ENCODE peak calls at places on chromosomes 13 and 19, in seven cellular contexts. B is fibroblast of lung, Z is NT2/D1, L is thoracic aorta, M is transverse colon, V is right lobe of liver, G is stomach. Y is an unnamed sample.

GRCh38 chr19:11617207-11618062 is 20.2 kb downstream of the ZNF627 start:
- DNase-seq in L (no peak), M (no peak), Z (no peak), B (peak; percentile 16), V (no peak), G (no peak), Y (no peak)

GRCh38 chr19:38559428-38560401 is 58.0 kb downstream of the MAP4K1 start:
- DNase-seq in L (no peak), V (no peak), G (no peak), B (no peak), M (no peak), Z (no peak), Y (no peak)

GRCh38 chr19:50818859-50819472 is 4.6 kb downstream of the KLK1 start:
- DNase-seq in V (no peak), M (no peak), L (no peak), Z (no peak), G (no peak), B (no peak), Y (no peak)

GRCh38 chr13:40193290-40194203 is 472.9 kb downstream of the FOXO1 start:
- DNase-seq in G (no peak), V (no peak), B (peak; percentile 37), L (peak; percentile 40), Z (no peak), M (no peak), Y (no peak)

GRCh38 chr19:3788991-3789778 is 3.0 kb upstream of the MATK start:
- DNase-seq in V (no peak), G (no peak), B (no peak), Z (no peak), L (no peak), M (no peak), Y (no peak)

GRCh38 chr19:55165952-55166529 is 372 bp downstream of the DNAAF3 start:
- DNase-seq in M (peak; percentile 68), L (no peak), V (no peak), B (peak; percentile 78), Z (peak; percentile 85), G (peak; percentile 72), Y (peak; percentile 82)

GRCh38 chr19:51364200-51365106 is 1.7 kb downstream of the ETFB start:
- DNase-seq in B (no peak), L (no peak), V (no peak), G (no peak), Z (no peak), M (no peak), Y (no peak)

GRCh38 chr13:97573011-97573410 is 139.0 kb downstream of the RAP2A start:
- DNase-seq in G (no peak), M (no peak), L (no peak), B (no peak), Z (no peak), V (no peak), Y (no peak)

GRCh38 chr19:38039966-38040365 is 133.0 kb downstream of the SIPA1L3 start:
- DNase-seq in L (no peak), M (no peak), Z (no peak), V (no peak), G (no peak), B (peak; percentile 75), Y (no peak)

GRCh38 chr13:50203256-50204083 is 188.2 kb downstream of the KCNRG start:
- DNase-seq in B (peak; percentile 48), M (no peak), Z (no peak), V (no peak), G (no peak), L (no peak), Y (no peak)

GRCh38 chr19:33868076-33868735 is 71.5 kb downstream of the KCTD15 start:
- DNase-seq in M (no peak), B (peak; percentile 6), V (no peak), G (peak; percentile 17), L (no peak), Z (no peak), Y (no peak)

GRCh38 chr13:79349011-79349410 is 57.0 kb downstream of the RBM26 start:
- DNase-seq in Z (no peak), M (no peak), B (peak; percentile 30), V (no peak), L (no peak), G (no peak), Y (no peak)

GRCh38 chr13:93625536-93625935 is 398.9 kb downstream of the GPC6 start:
- DNase-seq in G (no peak), V (no peak), L (no peak), B (peak; percentile 42), M (no peak), Z (no peak), Y (no peak)

GRCh38 chr13:109933476-109933875 is 147.1 kb upstream of the IRS2 start:
- DNase-seq in G (no peak), Z (no peak), B (no peak), L (no peak), M (no peak), V (no peak), Y (peak; percentile 72)

GRCh38 chr13:96848275-96848674 is 146.0 kb downstream of the OXGR1 start:
- DNase-seq in L (no peak), Z (no peak), V (no peak), G (peak; percentile 60), M (no peak), B (no peak), Y (no peak)

GRCh38 chr19:13843104-13843921 is 33.6 kb upstream of the NANOS3 start:
- DNase-seq in L (no peak), V (no peak), M (peak; percentile 75), G (peak; percentile 78), B (no peak), Z (no peak), Y (peak; percentile 77)

DNA sequence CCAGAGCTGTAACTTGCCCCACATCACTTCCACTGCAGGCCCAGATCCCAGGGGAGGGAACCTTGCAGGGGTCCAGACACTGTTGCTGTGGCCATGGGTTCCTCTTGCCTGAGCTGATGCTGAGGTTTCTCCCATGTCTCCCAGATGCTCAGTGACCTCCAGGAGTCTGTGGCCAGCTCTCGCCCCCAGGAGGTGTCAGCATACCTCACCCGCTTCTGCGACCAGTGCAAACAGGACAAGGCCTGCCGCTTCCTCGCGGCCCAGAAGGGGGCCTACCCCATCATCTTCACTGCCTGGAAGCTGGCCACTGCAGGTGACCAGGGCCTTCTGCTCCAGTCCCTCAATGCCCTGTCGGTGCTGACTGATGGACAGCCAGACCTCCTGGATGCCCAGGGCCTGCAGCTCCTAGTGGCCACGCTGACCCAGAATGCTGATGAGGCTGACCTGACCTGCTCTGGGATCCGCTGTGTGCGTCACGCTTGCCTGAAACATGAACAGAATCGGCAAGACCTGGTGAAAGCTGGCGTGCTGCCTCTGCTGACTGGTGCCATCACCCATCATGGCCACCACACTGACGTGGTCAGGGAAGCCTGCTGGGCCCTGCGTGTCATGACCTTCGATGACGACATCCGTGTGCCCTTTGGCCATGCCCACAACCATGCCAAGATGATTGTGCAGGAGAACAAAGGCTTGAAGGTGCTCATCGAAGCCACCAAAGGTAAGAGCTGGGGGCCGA is 12.1 kb upstream of the SLC25A42 start:
- DNase-seq in B (no peak), M (no peak), Z (no peak), V (peak; percentile 95), G (no peak), L (no peak), Y (no peak)
- H3K36me3 ChIP-seq in B (peaks cover 26% of the 10 kb centered on the region), M (no peaks in the 10 kb centered on the region), Z (peaks cover 85% of the 10 kb centered on the region), V (no peaks in the 10 kb centered on the region), G (peaks cover 75% of the 10 kb centered on the region), L (peaks cover 18% of the 10 kb centered on the region), Y (peaks cover 56% of the 10 kb centered on the region)

GRCh38 chr19:42286349-42287016 is 15.4 kb upstream of the PRR19 start:
- DNase-seq in G (peak; percentile 70), L (no peak), B (peak; percentile 52), V (peak; percentile 65), Z (no peak), M (no peak), Y (no peak)

GRCh38 chr19:42285546-42285945 is 16.4 kb upstream of the PRR19 start:
- DNase-seq in L (no peak), G (no peak), V (peak; percentile 51), Z (no peak), B (no peak), M (no peak), Y (no peak)

GRCh38 chr19:42284641-42285341 is 15.7 kb downstream of the CIC start:
- DNase-seq in L (no peak), Z (no peak), G (no peak), M (no peak), V (peak; percentile 68), B (no peak), Y (no peak)

GRCh38 chr19:42287017-42287825 is 14.7 kb upstream of the PRR19 start:
- DNase-seq in B (no peak), G (no peak), V (peak; percentile 53), Z (no peak), L (no peak), M (no peak), Y (no peak)

DNA sequence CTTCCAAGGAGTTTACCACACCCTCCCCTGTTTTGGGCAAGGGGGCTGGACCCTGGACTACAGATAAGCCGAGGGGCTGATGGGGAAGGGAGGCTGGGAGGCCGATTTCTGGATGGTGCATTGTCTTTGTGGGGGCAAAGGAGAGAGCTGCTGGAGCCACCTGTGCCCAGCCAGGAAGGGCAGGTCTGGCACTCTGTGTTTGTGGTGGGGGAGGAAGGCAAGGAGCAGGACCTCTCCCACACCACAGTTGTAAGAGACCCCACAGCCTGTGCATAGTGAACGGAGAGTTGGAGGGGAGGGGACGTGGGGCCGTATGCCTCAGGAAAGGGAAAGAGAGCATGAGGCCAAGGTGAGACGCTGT is 16.0 kb upstream of the PRR19 start:
- DNase-seq in L (no peak), V (no peak), G (no peak), M (no peak), B (no peak), Z (no peak), Y (no peak)
- H3K4me1 ChIP-seq in L (peaks cover 31% of the 10 kb centered on the region), V (no peaks in the 10 kb centered on the region), G (peaks cover 60% of the 10 kb centered on the region), M (peaks cover 47% of the 10 kb centered on the region), B (peaks cover 39% of the 10 kb centered on the region), Z (peaks cover 31% of the 10 kb centered on the region), Y (peaks cover 39% of the 10 kb centered on the region)

DNA sequence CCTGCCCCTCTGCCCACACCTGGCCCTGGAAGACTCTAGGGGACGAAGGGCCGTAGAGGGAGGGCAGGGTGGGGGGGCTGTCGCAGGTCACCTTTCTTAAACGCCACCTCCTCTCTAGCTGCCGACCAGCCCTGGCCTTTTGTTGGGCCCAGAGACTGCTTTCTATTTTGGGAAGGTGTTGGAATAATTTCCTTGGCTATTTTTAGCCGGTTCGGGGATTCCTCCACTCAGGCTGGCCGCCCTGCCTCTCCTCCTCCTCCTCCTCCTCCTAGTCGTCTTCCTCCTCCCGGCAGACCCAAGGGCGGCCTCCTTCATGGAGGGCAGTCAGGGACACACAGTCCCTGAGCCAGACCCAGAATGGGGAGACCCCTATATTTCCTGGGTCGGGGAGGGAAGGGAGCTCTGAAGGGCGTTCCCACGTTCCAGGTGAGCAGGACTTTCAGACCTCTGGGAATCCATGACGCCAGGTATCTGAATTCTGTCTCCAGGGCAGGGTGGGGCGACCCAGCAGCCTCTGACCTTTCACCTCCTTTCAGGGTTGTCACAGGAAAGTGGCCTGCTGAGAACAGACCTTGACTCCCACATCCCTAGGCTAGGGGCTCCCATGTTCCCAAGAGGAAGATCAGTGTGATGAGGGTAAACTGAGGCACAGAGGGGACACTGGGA is 19.9 kb downstream of the GADD45B start:
- DNase-seq in L (no peak), V (no peak), Z (no peak), G (peak; percentile 65), B (peak; percentile 34), M (peak; percentile 63), Y (peak; percentile 62)
- H3K36me3 ChIP-seq in L (no peaks in the 10 kb centered on the region), V (no peaks in the 10 kb centered on the region), Z (no peaks in the 10 kb centered on the region), G (no peaks in the 10 kb centered on the region), B (no peaks in the 10 kb centered on the region), M (no peaks in the 10 kb centered on the region), Y (no peaks in the 10 kb centered on the region)

DNA sequence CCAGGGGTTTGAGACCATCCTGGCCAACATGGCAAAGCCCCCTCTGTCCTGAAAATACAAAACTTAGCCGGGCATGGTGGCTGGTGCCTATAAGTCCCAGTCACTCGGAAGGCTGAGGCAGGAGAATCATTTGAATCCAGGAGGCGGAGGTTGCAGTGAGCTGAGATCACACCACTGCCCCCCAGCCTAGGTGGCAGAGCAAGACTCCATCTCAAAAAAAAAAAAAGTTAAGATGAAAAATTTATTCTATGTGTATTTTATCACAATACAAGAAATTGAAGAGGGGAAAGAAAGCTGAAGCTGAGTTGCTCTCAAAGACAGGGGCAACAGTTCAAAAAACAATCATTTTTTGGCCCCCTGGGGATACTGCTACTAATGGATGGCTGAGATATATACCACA is 31.1 kb downstream of the INSR start:
- DNase-seq in V (no peak), M (no peak), L (no peak), G (no peak), B (no peak), Z (no peak), Y (no peak)
- H3K4me1 ChIP-seq in V (no peaks in the 10 kb centered on the region), M (peaks cover 27% of the 10 kb centered on the region), L (peaks cover 11% of the 10 kb centered on the region), G (peaks cover 85% of the 10 kb centered on the region), B (no peaks in the 10 kb centered on the region), Z (peaks cover 9% of the 10 kb centered on the region), Y (no peaks in the 10 kb centered on the region)